ENCODE peak calls at places on chromosomes 6 and 20, in nine cellular contexts. One of them, this sample, is unnamed.

GRCh38 chr6:151022492-151022891 is 157.0 kb downstream of the MTHFD1L start:
- DNase-seq in heart left ventricle: no peak
- DNase-seq in foreskin fibroblast: no peak
- DNase-seq in WERI-Rb-1: no peak
- DNase-seq in cardiac muscle cell: no peak
- DNase-seq in AG04450: no peak
- DNase-seq in PC-3: no peak
- DNase-seq in astrocyte of the spinal cord: no peak
- DNase-seq in HCT116: no peak
- DNase-seq in this sample: no peak

GRCh38 chr20:37727247-37727956 is 33.6 kb downstream of the CTNNBL1 start:
- DNase-seq in HCT116: no peak
- DNase-seq in AG04450: no peak
- DNase-seq in cardiac muscle cell: peak
- DNase-seq in WERI-Rb-1: peak
- DNase-seq in foreskin fibroblast: peak
- DNase-seq in heart left ventricle: peak
- DNase-seq in astrocyte of the spinal cord: no peak
- DNase-seq in PC-3: no peak
- DNase-seq in this sample: no peak

GRCh38 chr6:167952512-167952859 is 45.0 kb upstream of the KIF25 start:
- DNase-seq in cardiac muscle cell: no peak
- DNase-seq in heart left ventricle: no peak
- DNase-seq in AG04450: no peak
- DNase-seq in PC-3: no peak
- DNase-seq in astrocyte of the spinal cord: no peak
- DNase-seq in WERI-Rb-1: no peak
- DNase-seq in HCT116: no peak
- DNase-seq in foreskin fibroblast: no peak
- DNase-seq in this sample: no peak

GRCh38 chr6:18488004-18488403 is 100.9 kb downstream of the RNF144B start:
- DNase-seq in foreskin fibroblast: no peak
- DNase-seq in HCT116: no peak
- DNase-seq in AG04450: no peak
- DNase-seq in WERI-Rb-1: no peak
- DNase-seq in astrocyte of the spinal cord: no peak
- DNase-seq in PC-3: no peak
- DNase-seq in heart left ventricle: no peak
- DNase-seq in cardiac muscle cell: no peak
- DNase-seq in this sample: no peak

GRCh38 chr20:25525857-25526256 is 59.5 kb downstream of the NINL start:
- DNase-seq in HCT116: no peak
- DNase-seq in PC-3: peak
- DNase-seq in WERI-Rb-1: no peak
- DNase-seq in astrocyte of the spinal cord: peak
- DNase-seq in cardiac muscle cell: peak
- DNase-seq in heart left ventricle: no peak
- DNase-seq in foreskin fibroblast: peak
- DNase-seq in AG04450: peak
- DNase-seq in this sample: peak

GRCh38 chr6:132257561-132257960 is 143.7 kb downstream of the MOXD1 start:
- DNase-seq in PC-3: no peak
- DNase-seq in HCT116: no peak
- DNase-seq in foreskin fibroblast: no peak
- DNase-seq in astrocyte of the spinal cord: no peak
- DNase-seq in WERI-Rb-1: no peak
- DNase-seq in cardiac muscle cell: no peak
- DNase-seq in AG04450: no peak
- DNase-seq in heart left ventricle: no peak
- DNase-seq in this sample: no peak

GRCh38 chr6:44667668-44668390 is 280.3 kb downstream of the CDC5L start:
- DNase-seq in cardiac muscle cell: peak
- DNase-seq in foreskin fibroblast: no peak
- DNase-seq in AG04450: no peak
- DNase-seq in PC-3: peak
- DNase-seq in astrocyte of the spinal cord: no peak
- DNase-seq in WERI-Rb-1: peak
- DNase-seq in heart left ventricle: no peak
- DNase-seq in HCT116: peak
- DNase-seq in this sample: peak

GRCh38 chr20:17889226-17889625 is 79.4 kb downstream of the SNX5 start:
- DNase-seq in astrocyte of the spinal cord: peak
- DNase-seq in cardiac muscle cell: peak
- DNase-seq in heart left ventricle: no peak
- DNase-seq in PC-3: peak
- DNase-seq in HCT116: peak
- DNase-seq in WERI-Rb-1: no peak
- DNase-seq in foreskin fibroblast: no peak
- DNase-seq in AG04450: no peak
- DNase-seq in this sample: peak

GRCh38 chr20:38649275-38649891 is 47.8 kb downstream of the ARHGAP40 start:
- DNase-seq in AG04450: no peak
- DNase-seq in heart left ventricle: no peak
- DNase-seq in PC-3: peak
- DNase-seq in cardiac muscle cell: peak
- DNase-seq in HCT116: no peak
- DNase-seq in WERI-Rb-1: peak
- DNase-seq in astrocyte of the spinal cord: no peak
- DNase-seq in foreskin fibroblast: no peak
- DNase-seq in this sample: peak

GRCh38 chr6:56916849-56917551 is 37.9 kb upstream of the BEND6 start:
- DNase-seq in astrocyte of the spinal cord: peak
- DNase-seq in heart left ventricle: no peak
- DNase-seq in foreskin fibroblast: no peak
- DNase-seq in WERI-Rb-1: no peak
- DNase-seq in AG04450: no peak
- DNase-seq in PC-3: no peak
- DNase-seq in cardiac muscle cell: no peak
- DNase-seq in HCT116: no peak
- DNase-seq in this sample: no peak

GRCh38 chr6:136598048-136598447 is 47.8 kb upstream of the MAP7 start:
- DNase-seq in foreskin fibroblast: no peak
- DNase-seq in AG04450: no peak
- DNase-seq in WERI-Rb-1: no peak
- DNase-seq in PC-3: no peak
- DNase-seq in cardiac muscle cell: no peak
- DNase-seq in heart left ventricle: no peak
- DNase-seq in HCT116: no peak
- DNase-seq in astrocyte of the spinal cord: no peak
- DNase-seq in this sample: no peak

GRCh38 chr6:1313755-1314503 is 2.0 kb downstream of the FOXQ1 start:
- DNase-seq in heart left ventricle: no peak
- DNase-seq in HCT116: peak
- DNase-seq in AG04450: no peak
- DNase-seq in astrocyte of the spinal cord: no peak
- DNase-seq in PC-3: peak
- DNase-seq in foreskin fibroblast: no peak
- DNase-seq in cardiac muscle cell: no peak
- DNase-seq in WERI-Rb-1: peak
- DNase-seq in this sample: no peak

GRCh38 chr6:152356016-152356415 is 281.1 kb downstream of the SYNE1 start:
- DNase-seq in foreskin fibroblast: no peak
- DNase-seq in astrocyte of the spinal cord: no peak
- DNase-seq in WERI-Rb-1: no peak
- DNase-seq in AG04450: no peak
- DNase-seq in cardiac muscle cell: no peak
- DNase-seq in PC-3: peak
- DNase-seq in HCT116: no peak
- DNase-seq in heart left ventricle: no peak
- DNase-seq in this sample: no peak

GRCh38 chr20:6483727-6484126 is 283.8 kb upstream of the BMP2 start:
- DNase-seq in WERI-Rb-1: no peak
- DNase-seq in astrocyte of the spinal cord: no peak
- DNase-seq in cardiac muscle cell: no peak
- DNase-seq in HCT116: no peak
- DNase-seq in PC-3: no peak
- DNase-seq in heart left ventricle: no peak
- DNase-seq in AG04450: no peak
- DNase-seq in foreskin fibroblast: no peak
- DNase-seq in this sample: no peak

GRCh38 chr6:134593442-134593841 is 275.5 kb upstream of the SGK1 start:
- DNase-seq in cardiac muscle cell: no peak
- DNase-seq in PC-3: no peak
- DNase-seq in heart left ventricle: no peak
- DNase-seq in foreskin fibroblast: no peak
- DNase-seq in AG04450: no peak
- DNase-seq in HCT116: no peak
- DNase-seq in WERI-Rb-1: no peak
- DNase-seq in astrocyte of the spinal cord: no peak
- DNase-seq in this sample: no peak
- H3K4me3 ChIP-seq in cardiac muscle cell: no peak
- H3K4me3 ChIP-seq in PC-3: no peak
- H3K4me3 ChIP-seq in heart left ventricle: no peak
- H3K4me3 ChIP-seq in foreskin fibroblast: no peak
- H3K4me3 ChIP-seq in AG04450: no peak
- H3K4me3 ChIP-seq in HCT116: no peak
- H3K4me3 ChIP-seq in WERI-Rb-1: no peak
- H3K4me3 ChIP-seq in astrocyte of the spinal cord: no peak
- H3K4me3 ChIP-seq in this sample: no peak

GRCh38 chr6:149484733-149485700 is at the start of gene ZC3H12D:
- DNase-seq in cardiac muscle cell: peak
- DNase-seq in astrocyte of the spinal cord: peak
- DNase-seq in AG04450: no peak
- DNase-seq in foreskin fibroblast: no peak
- DNase-seq in WERI-Rb-1: no peak
- DNase-seq in PC-3: peak
- DNase-seq in heart left ventricle: peak
- DNase-seq in HCT116: peak
- DNase-seq in this sample: no peak
- TF ChIP-seq CTCF in cardiac muscle cell: peak
- TF ChIP-seq CTCF in astrocyte of the spinal cord: no peak
- TF ChIP-seq CTCF in AG04450: peak
- TF ChIP-seq CTCF in foreskin fibroblast: no peak
- TF ChIP-seq CTCF in WERI-Rb-1: no peak
- TF ChIP-seq CTCF in PC-3: peak
- TF ChIP-seq CTCF in heart left ventricle: peak
- TF ChIP-seq CTCF in HCT116: peak
- TF ChIP-seq CTCF in this sample: no peak

GRCh38 chr6:40953486-40953885 is 85.5 kb downstream of the UNC5CL start:
- DNase-seq in AG04450: no peak
- DNase-seq in heart left ventricle: no peak
- DNase-seq in cardiac muscle cell: peak
- DNase-seq in HCT116: no peak
- DNase-seq in astrocyte of the spinal cord: no peak
- DNase-seq in WERI-Rb-1: no peak
- DNase-seq in PC-3: no peak
- DNase-seq in foreskin fibroblast: peak
- DNase-seq in this sample: peak
- H3K4me3 ChIP-seq in AG04450: no peak
- H3K4me3 ChIP-seq in heart left ventricle: no peak
- H3K4me3 ChIP-seq in cardiac muscle cell: no peak
- H3K4me3 ChIP-seq in HCT116: no peak
- H3K4me3 ChIP-seq in astrocyte of the spinal cord: no peak
- H3K4me3 ChIP-seq in WERI-Rb-1: no peak
- H3K4me3 ChIP-seq in PC-3: no peak
- H3K4me3 ChIP-seq in foreskin fibroblast: no peak
- H3K4me3 ChIP-seq in this sample: no peak

GRCh38 chr20:56439784-56440291 is 27.8 kb downstream of the CASS4 start:
- DNase-seq in AG04450: peak
- DNase-seq in PC-3: no peak
- DNase-seq in HCT116: no peak
- DNase-seq in astrocyte of the spinal cord: peak
- DNase-seq in foreskin fibroblast: peak
- DNase-seq in WERI-Rb-1: no peak
- DNase-seq in heart left ventricle: peak
- DNase-seq in cardiac muscle cell: peak
- DNase-seq in this sample: peak
- TF ChIP-seq CTCF in AG04450: no peak
- TF ChIP-seq CTCF in PC-3: no peak
- TF ChIP-seq CTCF in HCT116: no peak
- TF ChIP-seq CTCF in astrocyte of the spinal cord: no peak
- TF ChIP-seq CTCF in foreskin fibroblast: no peak
- TF ChIP-seq CTCF in WERI-Rb-1: no peak
- TF ChIP-seq CTCF in heart left ventricle: no peak
- TF ChIP-seq CTCF in cardiac muscle cell: no peak
- TF ChIP-seq CTCF in this sample: no peak

GRCh38 chr20:44552950-44553908 is 29.1 kb upstream of the PKIG start:
- DNase-seq in heart left ventricle: no peak
- DNase-seq in cardiac muscle cell: peak
- DNase-seq in PC-3: peak
- DNase-seq in foreskin fibroblast: peak
- DNase-seq in AG04450: peak
- DNase-seq in astrocyte of the spinal cord: peak
- DNase-seq in WERI-Rb-1: no peak
- DNase-seq in HCT116: no peak
- DNase-seq in this sample: peak
- H3K4me3 ChIP-seq in heart left ventricle: no peak
- H3K4me3 ChIP-seq in cardiac muscle cell: no peak
- H3K4me3 ChIP-seq in PC-3: peak
- H3K4me3 ChIP-seq in foreskin fibroblast: no peak
- H3K4me3 ChIP-seq in AG04450: no peak
- H3K4me3 ChIP-seq in astrocyte of the spinal cord: no peak
- H3K4me3 ChIP-seq in WERI-Rb-1: no peak
- H3K4me3 ChIP-seq in HCT116: no peak
- H3K4me3 ChIP-seq in this sample: no peak

DNA sequence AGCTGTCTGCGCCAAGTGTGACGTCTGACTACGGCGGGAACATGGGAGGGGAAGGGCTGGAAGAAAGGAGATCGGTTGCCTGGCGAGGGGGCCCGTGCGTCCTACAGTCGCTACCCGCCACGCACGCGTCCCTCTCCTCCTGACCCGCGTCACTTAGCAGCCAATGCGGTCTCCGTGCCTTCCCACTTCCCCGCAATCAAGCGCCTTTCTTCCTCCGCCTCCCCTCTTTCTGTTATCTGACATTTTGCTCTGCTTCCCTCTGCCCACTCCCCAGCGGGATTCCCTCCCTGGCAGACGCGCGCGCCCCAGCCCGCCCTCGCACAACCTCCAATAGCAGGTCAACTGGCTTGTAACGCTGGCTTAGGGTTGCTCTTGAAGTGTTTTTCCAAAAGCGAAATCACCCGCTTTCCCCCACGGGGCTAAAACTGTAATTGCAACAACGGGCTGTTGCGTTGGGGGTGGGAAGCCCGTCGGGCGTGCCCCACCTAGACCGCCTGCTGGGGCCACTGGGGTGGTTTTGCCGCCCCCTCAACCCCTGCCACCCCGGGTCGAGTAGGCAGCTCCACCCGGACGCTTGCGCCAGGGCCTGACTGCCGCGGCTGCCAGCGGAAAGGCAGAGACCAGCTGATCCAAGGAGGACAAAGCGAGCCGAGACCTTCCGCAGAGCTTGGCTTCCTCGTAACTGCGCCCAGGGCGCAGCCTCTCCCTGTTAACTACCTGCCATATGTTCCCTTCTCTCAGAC is 6.2 kb upstream of the SOX4 start:
- DNase-seq in PC-3: peak
- DNase-seq in HCT116: peak
- DNase-seq in WERI-Rb-1: peak
- DNase-seq in astrocyte of the spinal cord: peak
- DNase-seq in foreskin fibroblast: peak
- DNase-seq in AG04450: no peak
- DNase-seq in heart left ventricle: peak
- DNase-seq in cardiac muscle cell: peak
- DNase-seq in this sample: peak
- TF ChIP-seq CTCF in PC-3: no peak
- TF ChIP-seq CTCF in HCT116: no peak
- TF ChIP-seq CTCF in WERI-Rb-1: no peak
- TF ChIP-seq CTCF in astrocyte of the spinal cord: peak
- TF ChIP-seq CTCF in foreskin fibroblast: peak
- TF ChIP-seq CTCF in AG04450: peak
- TF ChIP-seq CTCF in heart left ventricle: no peak
- TF ChIP-seq CTCF in cardiac muscle cell: peak
- TF ChIP-seq CTCF in this sample: peak

This sample was measured in fibroblast of pulmonary artery.